ENCODE peak calls at places on chromosomes 6 and 20, in four cellular contexts. E is Panc1, A is PC-3, R is IMR-90. D is an unnamed sample.

GRCh38 chr20:48556956-48557355 is 270.8 kb downstream of the PREX1 start:
- DNase-seq in A (peak; percentile 16), E (no peak), R (no peak), D (no peak)

GRCh38 chr6:40586800-40587201 is 363 bp downstream of the LRFN2 start:
- DNase-seq in E (no peak), R (no peak), A (no peak), D (no peak)

GRCh38 chr6:34425132-34425497 is 754 bp downstream of the RPS10 start:
- DNase-seq in R (no peak), A (no peak), E (no peak), D (peak; percentile 30)

GRCh38 chr6:147268254-147268653 is 64.0 kb downstream of the STXBP5 start:
- DNase-seq in E (no peak), R (peak; percentile 80), A (no peak), D (no peak)

GRCh38 chr20:21125072-21125848 is 622 bp upstream of the KIZ start:
- DNase-seq in A (peak; percentile 62), R (peak; percentile 41), E (peak; percentile 58), D (peak; percentile 75)

GRCh38 chr20:33018169-33018931 is 10.8 kb downstream of the BPIFB2 start:
- DNase-seq in E (no peak), R (no peak), A (no peak), D (no peak)

GRCh38 chr6:157613011-157613522 is 210.0 kb upstream of the SNX9 start:
- DNase-seq in R (peak; percentile 97), A (peak; percentile 86), E (peak; percentile 94), D (peak; percentile 81)

GRCh38 chr6:69063401-69063800 is 428.3 kb downstream of the ADGRB3 start:
- DNase-seq in A (no peak), R (no peak), E (no peak), D (no peak)

GRCh38 chr20:43662943-43663655 is 3.8 kb upstream of the MYBL2 start:
- DNase-seq in E (no peak), A (peak; percentile 78), R (peak; percentile 34), D (peak; percentile 11)

GRCh38 chr6:161922631-161923119 is 648.8 kb upstream of the AGPAT4 start:
- DNase-seq in R (peak; percentile 65), E (peak; percentile 71), A (peak; percentile 76), D (peak; percentile 94)

GRCh38 chr20:54510546-54511129 is 35.2 kb downstream of the DOK5 start:
- DNase-seq in R (no peak), A (no peak), E (no peak), D (no peak)

GRCh38 chr6:3751730-3752537 is 421 bp upstream of the PXDC1 start:
- DNase-seq in E (no peak), A (peak; percentile 88), R (peak; percentile 93), D (peak; percentile 94)

GRCh38 chr6:166167801-166168615 is at the start of gene TBXT:
- DNase-seq in R (no peak), E (no peak), A (no peak), D (no peak)

GRCh38 chr6:161417712-161418457 is 144.0 kb upstream of the AGPAT4 start:
- DNase-seq in A (peak; percentile 4), R (peak; percentile 85), E (no peak), D (peak; percentile 83)

GRCh38 chr6:128370072-128370471 is 150.3 kb downstream of the PTPRK start:
- DNase-seq in E (no peak), A (peak; percentile 51), R (peak; percentile 78), D (peak; percentile 65)

GRCh38 chr6:113493991-113494390 is 363.2 kb upstream of the MARCKS start:
- DNase-seq in A (peak; percentile 56), R (no peak), E (no peak), D (no peak)

GRCh38 chr20:12358006-12358654 is 440.4 kb downstream of the BTBD3 start:
- DNase-seq in A (peak; percentile 65), R (no peak), E (no peak), D (no peak)

GRCh38 chr20:63497138-63497945 is 1.5 kb downstream of the EEF1A2 start:
- DNase-seq in E (no peak), A (no peak), R (no peak), D (no peak)

GRCh38 chr20:63499333-63499969 is 568 bp upstream of the EEF1A2 start:
- DNase-seq in E (no peak), R (no peak), A (no peak), D (no peak)

GRCh38 chr20:63500151-63500901 is 1.4 kb upstream of the EEF1A2 start:
- DNase-seq in R (no peak), E (no peak), A (no peak), D (no peak)

GRCh38 chr20:63497946-63498935 is 642 bp downstream of the EEF1A2 start:
- DNase-seq in R (peak; percentile 36), E (no peak), A (peak; percentile 73), D (peak; percentile 65)

DNA sequence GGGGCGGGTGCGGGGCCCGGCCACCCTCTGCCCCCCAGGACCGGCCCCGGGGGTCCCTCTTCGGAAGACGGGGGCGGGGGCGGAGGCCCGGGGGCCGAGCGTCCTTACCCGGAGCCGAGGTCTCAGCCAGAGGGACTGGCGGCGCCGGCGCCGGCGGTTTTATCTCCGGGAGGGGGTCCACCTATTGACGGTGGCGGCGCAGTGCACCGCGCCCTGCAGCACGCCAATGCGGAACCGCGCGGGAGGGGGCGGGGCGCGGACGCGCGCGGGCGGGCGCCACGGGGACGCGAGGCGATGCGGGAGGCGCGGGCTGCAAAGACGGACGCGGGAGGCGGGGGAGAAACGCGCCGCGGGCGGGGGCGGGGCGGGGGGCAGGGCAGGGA is at the start of gene EEF1A2:
- DNase-seq in A (peak; percentile 62), E (no peak), R (no peak), D (no peak)
- H3K27ac ChIP-seq in A (no peak within 1 kb of the TSS), E (peak within 1 kb of the TSS; percentile 66), R (no peak within 1 kb of the TSS), D (no peak within 1 kb of the TSS)

GRCh38 chr6:89777455-89777854 is 42.1 kb downstream of the MDN1 start:
- DNase-seq in E (no peak), R (no peak), A (no peak), D (no peak)
- H3K27ac ChIP-seq in E (no peak overlapping the region), R (no peak overlapping the region), A (no peak overlapping the region), D (no peak overlapping the region)

GRCh38 chr20:51381557-51381956 is 161.0 kb downstream of the NFATC2 start:
- DNase-seq in R (no peak), E (no peak), A (no peak), D (no peak)

GRCh38 chr20:51382986-51383821 is 159.3 kb downstream of the NFATC2 start:
- DNase-seq in A (peak; percentile 95), R (no peak), E (no peak), D (no peak)

GRCh38 chr20:51380401-51381385 is 161.8 kb downstream of the NFATC2 start:
- DNase-seq in A (no peak), R (no peak), E (no peak), D (no peak)

GRCh38 chr20:51383891-51384510 is 158.5 kb downstream of the NFATC2 start:
- DNase-seq in R (no peak), E (no peak), A (peak; percentile 92), D (no peak)

GRCh38 chr20:51382111-51382985 is 160.2 kb downstream of the NFATC2 start:
- DNase-seq in A (no peak), E (no peak), R (no peak), D (no peak)
- H3K27ac ChIP-seq in A (peak overlapping the region; percentile 90), E (no peak overlapping the region), R (no peak overlapping the region), D (no peak overlapping the region)

GRCh38 chr6:11067348-11067747 is 23.2 kb upstream of the ELOVL2 start:
- DNase-seq in A (no peak), R (no peak), E (no peak), D (no peak)
- H3K27ac ChIP-seq in A (no peak overlapping the region), R (no peak overlapping the region), E (no peak overlapping the region), D (no peak overlapping the region)

GRCh38 chr20:19987046-19987445 is 30.1 kb upstream of the NAA20 start:
- DNase-seq in R (no peak), A (no peak), E (no peak), D (no peak)
- H3K27ac ChIP-seq in R (peak overlapping the region; percentile 45), A (no peak overlapping the region), E (peak overlapping the region; percentile 98), D (no peak overlapping the region)

D was measured in mesenchymal stem cell.